ENCODE peak calls at places on chromosomes 13 and 19, in five cellular contexts. P, V, G, N and A are unnamed samples.

GRCh38 chr19:46551175-46551574 is 50.0 kb upstream of the CALM3 start:
- DNase-seq in P (no peak), V (no peak), G (no peak), N (no peak), A (no peak)

GRCh38 chr19:13692096-13692495 is 72.2 kb upstream of the MRI1 start:
- DNase-seq in P (no peak), V (no peak), G (peak; percentile 60), N (no peak), A (no peak)

GRCh38 chr13:32033744-32034143 is 2.2 kb downstream of the FRY start:
- DNase-seq in P (no peak), V (no peak), G (peak; percentile 33), N (no peak), A (no peak)

GRCh38 chr13:92187378-92187989 is 789.1 kb downstream of the GPC5 start:
- DNase-seq in P (no peak), V (peak; percentile 16), G (peak; percentile 27), N (no peak), A (no peak)

GRCh38 chr13:73250061-73250460 is 191.3 kb downstream of the KLF5 start:
- DNase-seq in P (no peak), V (no peak), G (no peak), N (no peak), A (no peak)

GRCh38 chr19:10384580-10384979 is 4.2 kb upstream of the TYK2 start:
- DNase-seq in P (no peak), V (no peak), G (no peak), N (no peak), A (no peak)

GRCh38 chr19:51295382-51296126 is 15.9 kb upstream of the IGLON5 start:
- DNase-seq in P (no peak), V (no peak), G (no peak), N (no peak), A (no peak)

GRCh38 chr13:39281539-39282150 is 243.4 kb downstream of the NHLRC3 start:
- DNase-seq in P (no peak), V (no peak), G (no peak), N (no peak), A (no peak)

GRCh38 chr13:102261809-102262208 is 140.0 kb downstream of the FGF14 start:
- DNase-seq in P (no peak), V (no peak), G (no peak), N (no peak), A (no peak)

GRCh38 chr13:106378263-106378662 is 157.2 kb downstream of the EFNB2 start:
- DNase-seq in P (no peak), V (no peak), G (no peak), N (no peak), A (no peak)

GRCh38 chr13:99261040-99261439 is 2.9 kb upstream of the GPR18 start:
- DNase-seq in P (no peak), V (no peak), G (no peak), N (no peak), A (no peak)

GRCh38 chr19:52660981-52661380 is 22.8 kb upstream of the ZNF83 start:
- DNase-seq in P (no peak), V (no peak), G (peak; percentile 47), N (no peak), A (no peak)

GRCh38 chr13:71831716-71832115 is 35.3 kb downstream of the DACH1 start:
- DNase-seq in P (no peak), V (no peak), G (no peak), N (no peak), A (no peak)

GRCh38 chr19:2477141-2477710 is 1.3 kb downstream of the GADD45B start:
- DNase-seq in P (no peak), V (no peak), G (peak; percentile 34), N (no peak), A (peak; percentile 51)

GRCh38 chr13:108269601-108270328 is at the start of gene TNFSF13B:
- DNase-seq in P (no peak), V (no peak), G (peak; percentile 40), N (peak; percentile 14), A (peak; percentile 26)

GRCh38 chr13:77820431-77821149 is 98.0 kb downstream of the EDNRB start:
- DNase-seq in P (no peak), V (no peak), G (no peak), N (no peak), A (no peak)

GRCh38 chr13:110535526-110535925 is 26.0 kb downstream of the RAB20 start:
- DNase-seq in P (no peak), V (no peak), G (no peak), N (no peak), A (no peak)

GRCh38 chr19:30906871-30907270 is 442.4 kb downstream of the TSHZ3 start:
- DNase-seq in P (no peak), V (no peak), G (no peak), N (no peak), A (no peak)

GRCh38 chr19:30908262-30908771 is 440.9 kb downstream of the TSHZ3 start:
- DNase-seq in P (no peak), V (no peak), G (no peak), N (no peak), A (no peak)

GRCh38 chr19:30911491-30911890 is 437.7 kb downstream of the TSHZ3 start:
- DNase-seq in P (no peak), V (no peak), G (no peak), N (no peak), A (no peak)

GRCh38 chr19:30909216-30909615 is 440.0 kb downstream of the TSHZ3 start:
- DNase-seq in P (no peak), V (no peak), G (no peak), N (no peak), A (no peak)
- TF ChIP-seq CTCF in P (no peak), V (no peak), G (no peak), N (no peak), A (no peak)

GRCh38 chr19:49127674-49128544 is 8.6 kb downstream of the PPFIA3 start:
- DNase-seq in P (peak; percentile 99), V (peak; percentile 83), G (peak; percentile 95), N (peak; percentile 90), A (peak; percentile 90)
- TF ChIP-seq CTCF in P (peak; percentile 17), V (no peak), G (peak; percentile 26), N (no peak), A (no peak)

GRCh38 chr19:15812059-15812722 is 3.3 kb downstream of the OR10H1 start:
- DNase-seq in P (no peak), V (no peak), G (no peak), N (peak; percentile 16), A (no peak)
- TF ChIP-seq CTCF in P (no peak), V (no peak), G (no peak), N (peak; percentile 42), A (no peak)

GRCh38 chr13:35763060-35763804 is 286.7 kb upstream of the MAB21L1 start:
- DNase-seq in P (no peak), V (no peak), G (no peak), N (no peak), A (no peak)
- TF ChIP-seq CTCF in P (no peak), V (no peak), G (no peak), N (no peak), A (no peak)